ENCODE peak calls at places on chromosomes 13 and 19, in four cellular contexts. O is choroid plexus epithelial cell, S is bronchial epithelial cell, F is mucosa of descending colon. D is an unnamed sample.

GRCh38 chr19:18113827-18114226 is 16.2 kb downstream of the MAST3 start:
- DNase-seq in O (no peak), F (no peak), S (no peak), D (no peak)

GRCh38 chr19:4811328-4812131 is 20.0 kb downstream of the TICAM1 start:
- DNase-seq in F (peak; percentile 92), O (peak; percentile 74), S (peak; percentile 38), D (peak; percentile 89)

GRCh38 chr19:58555920-58556632 is 1.2 kb upstream of the CHMP2A start:
- DNase-seq in S (no peak), O (no peak), F (no peak), D (no peak)

GRCh38 chr19:50328257-50329145 is 676 bp downstream of the KCNC3 start:
- DNase-seq in O (no peak), S (no peak), F (peak; percentile 27), D (peak; percentile 72)

GRCh38 chr13:26011996-26012688 is 39.7 kb downstream of the SHISA2 start:
- DNase-seq in F (peak; percentile 14), O (peak; percentile 56), S (no peak), D (no peak)

GRCh38 chr13:43072394-43072793 is 49.0 kb downstream of the DNAJC15 start:
- DNase-seq in F (peak; percentile 36), O (peak; percentile 55), S (no peak), D (peak; percentile 72)

GRCh38 chr13:70310720-70311119 is 202.5 kb upstream of the KLHL1 start:
- DNase-seq in F (peak; percentile 71), S (peak; percentile 67), O (peak; percentile 68), D (no peak)

GRCh38 chr13:33263484-33263883 is 22.1 kb downstream of the STARD13 start:
- DNase-seq in F (no peak), O (no peak), S (no peak), D (no peak)

GRCh38 chr19:13208131-13208963 is 58.1 kb downstream of the IER2 start:
- DNase-seq in O (peak; percentile 82), F (peak; percentile 64), S (no peak), D (peak; percentile 74)

GRCh38 chr13:29436291-29436690 is 159.2 kb downstream of the SLC7A1 start:
- DNase-seq in F (no peak), S (peak; percentile 92), O (peak; percentile 65), D (no peak)

GRCh38 chr19:3625996-3626472 is 556 bp downstream of the CACTIN start:
- DNase-seq in S (no peak), O (no peak), F (no peak), D (no peak)

GRCh38 chr13:98075048-98075447 is 67.8 kb upstream of the FARP1 start:
- DNase-seq in O (no peak), F (no peak), S (no peak), D (no peak)